ENCODE peak calls at places on chromosomes 11 and 22, in four cellular contexts. K is K562, E is GM12878, U is IMR-90. I is an unnamed sample.

GRCh38 chr11:126578021-126578420 is 222.5 kb downstream of the ST3GAL4 start:
- DNase-seq in K (no peak), E (no peak), U (no peak), I (no peak)

GRCh38 chr11:1054143-1055108 is 17.9 kb upstream of the MUC6 start:
- DNase-seq in K (no peak), E (no peak), U (no peak), I (peak; percentile 85)

GRCh38 chr22:49406879-49407587 is 420.6 kb downstream of the BRD1 start:
- DNase-seq in K (no peak), E (no peak), U (no peak), I (no peak)

GRCh38 chr11:3177931-3178330 is 12.8 kb upstream of the OSBPL5 start:
- DNase-seq in K (no peak), E (no peak), U (no peak), I (no peak)

GRCh38 chr11:34570584-34570983 is 50.3 kb upstream of the EHF start:
- DNase-seq in K (no peak), E (no peak), U (peak; percentile 8), I (peak; percentile 27)

GRCh38 chr22:26892401-26893033 is 235.1 kb downstream of the MIAT start:
- DNase-seq in K (no peak), E (no peak), U (no peak), I (no peak)

GRCh38 chr11:17781221-17781620 is 46.6 kb downstream of the KCNC1 start:
- DNase-seq in K (no peak), E (no peak), U (no peak), I (no peak)

GRCh38 chr22:37045958-37046357 is 5.6 kb upstream of the KCTD17 start:
- DNase-seq in K (peak; percentile 37), E (no peak), U (peak; percentile 62), I (peak; percentile 64)

GRCh38 chr22:44439356-44440223 is 58.4 kb downstream of the RTL6 start:
- DNase-seq in K (no peak), E (no peak), U (no peak), I (no peak)

GRCh38 chr11:76214968-76215548 is 8.8 kb upstream of the WNT11 start:
- DNase-seq in K (no peak), E (no peak), U (no peak), I (no peak)

DNA sequence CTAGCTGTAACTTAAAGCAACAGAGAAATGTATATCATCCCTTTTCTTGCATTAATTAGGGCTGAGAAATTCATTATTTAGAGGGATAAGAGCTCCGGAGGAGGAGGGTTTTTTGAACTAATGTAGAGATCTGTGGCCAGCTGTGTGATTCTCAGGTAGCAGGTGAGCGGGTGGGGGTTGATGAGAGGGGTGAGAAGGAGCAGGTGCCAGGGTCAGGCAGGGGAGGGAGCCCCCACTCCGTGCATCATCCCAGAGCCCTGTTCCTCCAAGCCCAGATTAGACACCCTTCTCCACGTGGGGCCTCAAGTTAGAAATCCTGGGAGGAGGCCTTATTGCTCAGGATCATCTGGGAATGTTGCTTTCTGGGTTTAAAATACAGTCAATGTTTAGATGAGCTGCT is 24.9 kb downstream of the ZBTB16 start:
- DNase-seq in K (no peak), E (no peak), U (no peak), I (no peak)
- TF ChIP-seq RCOR1 in K (no peak), E (no peak), U (no peak), I (no peak)

DNA sequence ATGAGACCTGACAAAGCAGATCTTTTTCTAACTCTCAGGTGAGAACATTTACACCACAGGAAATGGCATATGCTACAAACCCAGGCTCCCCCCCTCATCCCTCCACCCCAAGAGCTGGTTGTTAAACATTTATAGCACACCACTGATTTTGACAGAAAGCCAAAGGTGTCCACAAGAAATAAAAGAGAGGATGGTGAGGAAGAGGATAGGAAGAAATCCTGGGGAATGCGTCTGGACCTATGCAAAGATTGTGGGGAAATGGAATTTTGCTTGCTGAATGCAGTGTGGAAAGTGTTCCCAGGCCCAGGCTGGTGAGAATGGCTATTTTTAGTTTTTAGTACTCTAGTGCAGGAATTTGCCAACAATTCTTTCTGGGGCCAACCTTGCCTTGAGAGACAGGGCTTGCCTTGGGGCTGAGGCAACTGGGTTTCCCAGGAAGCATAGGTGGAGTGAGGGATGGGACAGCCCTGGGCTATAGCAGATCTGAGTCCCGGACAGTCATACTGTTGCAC is 163.9 kb downstream of the ADAMTS15 start:
- DNase-seq in K (no peak), E (no peak), U (peak; percentile 73), I (no peak)
- TF ChIP-seq MXI1 in K (no peak), E (no peak), U (no peak), I (no peak)

DNA sequence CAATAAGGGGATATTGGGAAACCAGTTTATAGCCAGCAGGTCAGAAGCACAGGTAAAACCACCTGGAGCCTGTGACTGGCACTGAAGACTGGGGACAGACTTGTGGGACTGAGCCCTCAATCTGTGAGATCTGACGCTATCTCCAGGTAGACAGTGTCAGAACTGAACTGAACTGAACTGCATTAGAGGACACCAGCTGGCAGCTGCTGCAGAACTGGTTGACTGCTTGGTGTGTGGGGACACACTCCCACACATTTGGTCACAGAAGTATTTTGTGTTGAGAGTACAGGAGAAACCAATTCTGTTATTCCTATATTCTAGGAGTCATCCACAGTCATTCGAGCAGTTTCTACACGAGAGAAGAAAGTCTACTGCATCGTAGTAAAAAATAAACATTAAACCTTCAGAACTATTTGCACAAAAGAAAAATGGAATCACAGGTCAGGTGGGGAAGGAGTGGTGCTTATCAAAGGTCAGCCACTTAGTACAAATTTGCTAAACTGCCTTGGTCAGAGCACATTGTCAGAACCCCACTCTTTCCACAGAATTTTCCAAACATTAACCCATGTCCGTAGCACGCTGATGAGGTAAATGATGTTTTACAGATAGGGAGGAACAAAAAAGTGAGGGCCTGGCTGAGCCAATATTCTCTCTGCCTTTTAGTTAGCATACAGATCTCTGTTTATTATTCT is 77.2 kb downstream of the SIK3 start:
- DNase-seq in K (no peak), E (no peak), U (no peak), I (no peak)
- TF ChIP-seq RCOR1 in K (no peak), E (no peak), U (no peak), I (no peak)

DNA sequence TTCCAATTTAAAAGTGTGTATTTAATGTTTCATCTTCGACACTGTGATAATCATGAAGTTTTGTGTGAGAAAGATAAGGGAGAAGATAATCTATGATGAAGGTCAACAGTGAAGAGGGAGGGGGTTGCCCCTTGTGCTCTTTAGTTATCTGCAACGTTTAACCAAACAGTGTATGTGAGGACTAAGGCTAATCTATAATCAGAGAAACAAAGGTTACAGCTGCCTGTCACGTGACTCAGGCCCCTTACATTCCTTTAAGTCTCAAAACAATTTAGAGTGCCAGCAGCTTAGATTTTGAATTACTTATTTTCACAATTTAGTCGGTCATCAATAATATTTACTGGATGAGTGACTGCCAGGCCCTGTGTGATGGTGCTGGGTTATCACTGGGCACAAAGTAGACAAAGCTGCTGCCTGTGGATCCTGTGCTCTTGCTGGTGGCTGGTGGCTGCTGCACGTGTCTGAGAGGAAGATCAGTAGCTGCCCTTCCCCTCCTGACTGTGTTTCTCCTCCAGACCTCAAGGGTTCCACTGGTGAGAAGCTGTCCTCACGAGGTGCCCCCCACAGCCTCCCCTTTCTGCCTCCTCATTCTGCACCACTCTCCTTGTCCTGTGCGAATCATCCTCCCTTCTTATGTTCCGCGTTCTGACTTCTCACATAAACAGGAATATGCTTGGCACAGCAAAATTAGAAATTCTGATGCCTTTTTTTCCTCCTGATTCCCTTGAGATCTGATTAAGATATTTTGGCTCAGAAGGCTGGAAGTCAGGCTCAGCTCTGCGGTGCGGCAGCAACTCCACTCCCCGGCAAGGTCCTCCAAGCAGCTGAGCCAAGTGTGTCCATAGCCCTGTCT is 331.1 kb upstream of the B3GAT1 start:
- DNase-seq in K (no peak), E (no peak), U (no peak), I (no peak)
- TF ChIP-seq MXI1 in K (no peak), E (no peak), U (no peak), I (no peak)

GRCh38 chr11:45210846-45211245 is 64.4 kb downstream of the PRDM11 start:
- DNase-seq in K (no peak), E (no peak), U (no peak), I (no peak)
- TF ChIP-seq RCOR1 in K (no peak), E (no peak), U (no peak), I (no peak)

DNA sequence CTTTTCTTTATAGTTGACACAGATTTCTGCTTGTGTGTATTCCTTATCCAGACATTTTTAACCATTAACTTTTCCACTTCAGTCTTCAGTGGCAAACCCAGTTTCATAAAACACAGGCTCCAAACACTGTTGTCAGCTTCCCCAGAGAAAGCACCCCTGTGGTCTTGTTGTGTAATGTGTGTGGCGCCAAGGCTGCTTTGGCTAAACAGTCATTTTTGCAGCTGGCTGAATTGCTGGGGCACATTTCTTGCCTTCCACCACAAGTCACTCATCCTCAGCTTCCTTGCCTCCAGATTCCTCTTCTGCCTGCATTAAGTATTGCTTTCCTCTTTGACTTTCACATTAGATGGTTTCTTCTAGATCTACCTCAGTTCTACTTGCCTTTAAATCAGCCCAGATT is 40.5 kb downstream of the ARHGAP1 start:
- DNase-seq in K (no peak), E (no peak), U (peak; percentile 84), I (no peak)
- TF ChIP-seq MXI1 in K (no peak), E (no peak), U (no peak), I (no peak)

GRCh38 chr22:17575681-17576080 is 12.4 kb downstream of the SLC25A18 start:
- DNase-seq in K (no peak), E (no peak), U (no peak), I (no peak)

GRCh38 chr22:17579535-17579981 is 16.3 kb downstream of the SLC25A18 start:
- DNase-seq in K (no peak), E (no peak), U (no peak), I (no peak)

GRCh38 chr22:17578129-17578754 is 14.9 kb downstream of the SLC25A18 start:
- DNase-seq in K (no peak), E (no peak), U (peak; percentile 36), I (no peak)

GRCh38 chr22:17575151-17575550 is 11.9 kb downstream of the SLC25A18 start:
- DNase-seq in K (no peak), E (no peak), U (no peak), I (no peak)

DNA sequence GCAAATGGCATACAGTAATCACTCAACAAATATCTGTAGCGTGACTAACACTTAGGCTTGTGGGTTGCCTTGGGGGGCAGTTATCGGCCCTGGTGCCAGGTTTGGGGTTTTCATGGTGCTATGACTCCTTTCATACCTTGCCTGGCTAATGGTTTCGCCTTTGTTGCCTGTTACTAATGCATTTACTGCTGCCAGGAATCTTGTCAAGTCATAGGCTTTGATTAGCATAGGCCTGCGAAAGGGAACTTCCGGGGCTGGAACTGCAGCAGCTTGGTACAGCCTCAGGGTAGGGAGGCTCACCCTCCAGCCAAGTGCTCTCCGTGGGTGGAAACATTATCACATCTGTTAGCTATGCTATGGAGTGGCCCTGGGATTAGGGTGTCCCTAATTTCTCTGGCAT is 13.2 kb downstream of the SLC25A18 start:
- DNase-seq in K (peak; percentile 31), E (no peak), U (peak; percentile 65), I (no peak)
- TF ChIP-seq RCOR1 in K (no peak), E (no peak), U (no peak), I (no peak)

DNA sequence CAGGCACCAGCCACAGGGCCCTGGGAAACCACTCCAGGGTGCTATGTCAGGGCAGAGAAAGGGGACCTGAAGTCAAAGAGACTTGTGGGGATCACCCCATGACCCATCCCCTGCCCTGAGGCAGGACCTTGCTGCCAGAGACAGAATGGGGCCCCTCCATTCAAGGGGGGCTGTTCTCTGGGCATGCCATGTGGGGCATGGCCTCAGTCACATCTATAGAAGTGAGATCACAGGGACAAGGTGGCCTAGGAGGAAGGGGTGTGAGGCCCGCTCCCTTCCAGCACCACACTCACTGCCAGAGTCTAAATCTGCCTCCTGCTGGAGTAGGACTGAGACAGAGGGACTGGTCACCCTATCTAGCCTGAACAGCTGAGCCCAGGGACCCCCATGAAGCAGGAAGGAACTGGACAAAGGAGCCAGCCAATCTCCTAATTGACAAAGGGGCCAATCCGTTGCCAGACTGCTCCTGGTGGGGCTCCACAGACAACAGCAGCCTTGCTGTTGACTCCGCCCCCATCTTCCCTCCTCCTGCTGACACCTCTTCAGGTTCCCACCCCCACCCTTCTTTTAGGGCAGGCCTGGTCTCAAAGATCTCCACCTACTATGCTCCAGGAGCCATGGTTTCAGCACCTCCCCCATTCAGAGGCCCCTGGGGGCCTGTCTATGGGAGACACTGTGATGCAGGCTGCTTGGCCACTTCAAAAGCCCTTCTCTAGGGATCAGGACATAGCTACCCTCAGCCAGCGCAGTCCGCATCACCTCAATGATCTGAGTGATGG is 26.0 kb downstream of the NEAT1 start:
- DNase-seq in K (peak; percentile 73), E (no peak), U (peak; percentile 64), I (no peak)
- TF ChIP-seq MXI1 in K (no peak), E (no peak), U (no peak), I (no peak)

I was measured in SK-N-SH.